ENCODE peak calls at places on chromosomes 2 and 18, in six cellular contexts. Y is upper lobe of right lung, X is GM06990, L is Peyer's patch, A is uterus, N is stomach. W is an unnamed sample.

GRCh38 chr2:100614455-100615000 is 51.7 kb downstream of the PDCL3 start:
- DNase-seq in Y (no peak), X (no peak), L (no peak), A (no peak), N (no peak), W (no peak)

GRCh38 chr2:220569380-220569779 is 942.0 kb downstream of the SLC4A3 start:
- DNase-seq in Y (no peak), X (no peak), L (no peak), A (no peak), N (no peak), W (no peak)

GRCh38 chr18:11110509-11110908 is 38.9 kb downstream of the PIEZO2 start:
- DNase-seq in Y (no peak), X (no peak), L (no peak), A (no peak), N (no peak), W (no peak)

GRCh38 chr2:197911667-197912066 is 107.3 kb downstream of the PLCL1 start:
- DNase-seq in Y (no peak), X (no peak), L (no peak), A (no peak), N (no peak), W (no peak)

GRCh38 chr2:196275646-196276352 is 104.4 kb upstream of the STK17B start:
- DNase-seq in Y (no peak), X (no peak), L (peak; percentile 39), A (no peak), N (no peak), W (no peak)

GRCh38 chr18:2908166-2908945 is 61.5 kb downstream of the EMILIN2 start:
- DNase-seq in Y (no peak), X (no peak), L (no peak), A (no peak), N (no peak), W (no peak)

GRCh38 chr2:46270384-46270783 is 26.8 kb upstream of the EPAS1 start:
- DNase-seq in Y (no peak), X (no peak), L (no peak), A (no peak), N (no peak), W (no peak)

GRCh38 chr2:169892951-169893350 is 65.7 kb downstream of the UBR3 start:
- DNase-seq in Y (no peak), X (no peak), L (no peak), A (no peak), N (no peak), W (no peak)

GRCh38 chr2:127067620-127068350 is 39.2 kb downstream of the BIN1 start:
- DNase-seq in Y (peak; percentile 89), X (no peak), L (peak; percentile 72), A (peak; percentile 80), N (peak; percentile 88), W (peak; percentile 87)

GRCh38 chr2:100856732-100857131 is 36.8 kb downstream of the NPAS2 start:
- DNase-seq in Y (no peak), X (no peak), L (no peak), A (no peak), N (no peak), W (no peak)

GRCh38 chr2:107197601-107198000 is 311.6 kb upstream of the ST6GAL2 start:
- DNase-seq in Y (no peak), X (no peak), L (no peak), A (no peak), N (no peak), W (no peak)

GRCh38 chr18:63705401-63705800 is 2.6 kb downstream of the SERPINB11 start:
- DNase-seq in Y (no peak), X (no peak), L (no peak), A (no peak), N (no peak), W (no peak)

GRCh38 chr2:152222975-152223638 is 47.5 kb upstream of the STAM2 start:
- DNase-seq in Y (no peak), X (no peak), L (no peak), A (peak; percentile 46), N (peak; percentile 54), W (peak; percentile 69)

GRCh38 chr2:178976351-178976750 is 73.6 kb downstream of the CCDC141 start:
- DNase-seq in Y (no peak), X (no peak), L (no peak), A (no peak), N (no peak), W (no peak)

GRCh38 chr2:183759033-183759432 is 634.8 kb downstream of the NUP35 start:
- DNase-seq in Y (no peak), X (no peak), L (no peak), A (no peak), N (no peak), W (no peak)

GRCh38 chr2:138175066-138175465 is 210.8 kb downstream of the HNMT start:
- DNase-seq in Y (no peak), X (no peak), L (no peak), A (no peak), N (no peak), W (no peak)

GRCh38 chr2:236998250-236998649 is 87.4 kb upstream of the COPS8 start:
- DNase-seq in Y (no peak), X (no peak), L (no peak), A (no peak), N (no peak), W (no peak)

GRCh38 chr2:112150447-112150846 is 12.3 kb downstream of the FBLN7 start:
- DNase-seq in Y (peak; percentile 8), X (no peak), L (peak; percentile 6), A (peak; percentile 58), N (peak; percentile 17), W (no peak)

GRCh38 chr2:181465686-181466375 is 8.6 kb downstream of the ITGA4 start:
- DNase-seq in Y (no peak), X (no peak), L (no peak), A (no peak), N (no peak), W (no peak)

GRCh38 chr2:135819211-135819610 is 17.8 kb downstream of the LCT start:
- DNase-seq in Y (no peak), X (peak; percentile 24), L (no peak), A (no peak), N (no peak), W (no peak)

GRCh38 chr2:43114210-43114609 is 112.2 kb downstream of the ZFP36L2 start:
- DNase-seq in Y (no peak), X (no peak), L (no peak), A (no peak), N (no peak), W (no peak)

GRCh38 chr2:241598487-241598886 is 38.5 kb downstream of the THAP4 start:
- DNase-seq in Y (peak; percentile 61), X (no peak), L (no peak), A (no peak), N (no peak), W (peak; percentile 42)

GRCh38 chr2:212360068-212360460 is 178.5 kb downstream of the ERBB4 start:
- DNase-seq in Y (no peak), X (no peak), L (no peak), A (no peak), N (no peak), W (no peak)

GRCh38 chr2:54374965-54375364 is 81.2 kb upstream of the SPTBN1 start:
- DNase-seq in Y (no peak), X (no peak), L (no peak), A (no peak), N (no peak), W (no peak)

GRCh38 chr2:24926602-24927252 is 6.7 kb upstream of the ADCY3 start:
- DNase-seq in Y (peak; percentile 77), X (peak; percentile 53), L (no peak), A (peak; percentile 74), N (peak; percentile 38), W (peak; percentile 86)

GRCh38 chr2:102385522-102385921 is 29.9 kb downstream of the IL18R1 start:
- DNase-seq in Y (no peak), X (no peak), L (no peak), A (no peak), N (no peak), W (no peak)

GRCh38 chr2:191226196-191226595 is 19.0 kb upstream of the MYO1B start:
- DNase-seq in Y (no peak), X (no peak), L (no peak), A (no peak), N (no peak), W (no peak)

GRCh38 chr2:240225660-240226475 is 85.4 kb upstream of the OTOS start:
- DNase-seq in Y (no peak), X (no peak), L (no peak), A (no peak), N (peak; percentile 8), W (no peak)

GRCh38 chr2:196191541-196191940 is 20.2 kb upstream of the STK17B start:
- DNase-seq in Y (no peak), X (no peak), L (no peak), A (no peak), N (no peak), W (no peak)

GRCh38 chr2:213285404-213285803 is 1.1 kb downstream of the SPAG16 start:
- DNase-seq in Y (no peak), X (no peak), L (no peak), A (no peak), N (no peak), W (no peak)

GRCh38 chr2:142306126-142306525 is 175.3 kb upstream of the LRP1B start:
- DNase-seq in Y (no peak), X (no peak), L (no peak), A (no peak), N (no peak), W (no peak)

GRCh38 chr2:143843696-143844095 is 676.2 kb downstream of the ZEB2 start:
- DNase-seq in Y (no peak), X (no peak), L (no peak), A (no peak), N (no peak), W (no peak)

GRCh38 chr2:71347517-71347916 is 15.9 kb downstream of the ZNF638 start:
- DNase-seq in Y (no peak), X (no peak), L (no peak), A (no peak), N (no peak), W (no peak)